ENCODE peak calls at places on chromosome 3, in seven cellular contexts. R is IMR-90, A is neuronal stem cell, C is H9, Q is H1, T is mesenchymal stem cell, L is trophoblast cell. B is an unnamed sample.

GRCh38 chr3:175002732-175003143 is 143.6 kb downstream of the NAALADL2 start:
- DNase-seq in L (peak; percentile 93), Q (no peak), C (no peak), A (no peak), R (peak; percentile 99), T (peak; percentile 99), B (no peak)

GRCh38 chr3:170307998-170308398 is 49.5 kb upstream of the SKIL start:
- DNase-seq in T (peak; percentile 96), Q (no peak), A (no peak), R (peak; percentile 79), C (no peak), L (peak; percentile 31), B (peak; percentile 86)

GRCh38 chr3:138417559-138417982 is 16.8 kb upstream of the ESYT3 start:
- DNase-seq in C (peak; percentile 91), L (peak; percentile 95), A (peak; percentile 65), Q (peak; percentile 79), T (peak; percentile 78), R (peak; percentile 80), B (peak; percentile 96)

GRCh38 chr3:141103067-141103466 is 51.9 kb downstream of the SPSB4 start:
- DNase-seq in Q (no peak), T (no peak), L (no peak), C (no peak), R (no peak), A (no peak), B (peak; percentile 69)

GRCh38 chr3:127220497-127220896 is 27.6 kb downstream of the PRR23E start:
- DNase-seq in A (no peak), C (no peak), T (no peak), R (no peak), Q (no peak), L (no peak), B (no peak)

GRCh38 chr3:24496529-24497482 is 2.2 kb upstream of the THRB start:
- DNase-seq in T (peak; percentile 79), R (peak; percentile 4), A (peak; percentile 35), L (peak; percentile 91), C (peak; percentile 84), Q (no peak), B (peak; percentile 90)

GRCh38 chr3:173897631-173898030 is 500.1 kb downstream of the NLGN1 start:
- DNase-seq in Q (no peak), L (no peak), A (no peak), R (no peak), C (no peak), T (no peak), B (no peak)

GRCh38 chr3:111690242-111690641 is 95.1 kb upstream of the ZBED2 start:
- DNase-seq in T (peak; percentile 61), Q (no peak), R (peak; percentile 79), C (no peak), L (peak; percentile 38), A (no peak), B (no peak)

GRCh38 chr3:152471814-152472605 is 203.3 kb downstream of the MBNL1 start:
- DNase-seq in A (peak; percentile 41), R (peak; percentile 54), L (peak; percentile 86), Q (no peak), C (peak; percentile 37), T (peak; percentile 59), B (peak; percentile 71)
- H3K9ac ChIP-seq in A (no peak overlapping the region), R (no peak overlapping the region), L (peak overlapping the region; percentile 19), Q (no peak overlapping the region), C (no peak overlapping the region), T (peak overlapping the region; percentile 87), B (peak overlapping the region; percentile 18)

GRCh38 chr3:13572926-13573623 is 24.1 kb downstream of the FBLN2 start:
- DNase-seq in T (no peak), A (no peak), L (no peak), Q (no peak), C (no peak), R (no peak), B (no peak)

GRCh38 chr3:13574083-13574797 is 25.3 kb downstream of the FBLN2 start:
- DNase-seq in A (no peak), Q (no peak), R (no peak), L (no peak), C (no peak), T (no peak), B (no peak)

GRCh38 chr3:13577181-13578121 is 28.5 kb downstream of the FBLN2 start:
- DNase-seq in C (no peak), L (peak; percentile 57), A (no peak), Q (no peak), T (no peak), R (no peak), B (no peak)

GRCh38 chr3:13575459-13576061 is 26.6 kb downstream of the FBLN2 start:
- DNase-seq in A (no peak), T (no peak), R (no peak), L (no peak), C (no peak), Q (no peak), B (peak; percentile 53)

DNA sequence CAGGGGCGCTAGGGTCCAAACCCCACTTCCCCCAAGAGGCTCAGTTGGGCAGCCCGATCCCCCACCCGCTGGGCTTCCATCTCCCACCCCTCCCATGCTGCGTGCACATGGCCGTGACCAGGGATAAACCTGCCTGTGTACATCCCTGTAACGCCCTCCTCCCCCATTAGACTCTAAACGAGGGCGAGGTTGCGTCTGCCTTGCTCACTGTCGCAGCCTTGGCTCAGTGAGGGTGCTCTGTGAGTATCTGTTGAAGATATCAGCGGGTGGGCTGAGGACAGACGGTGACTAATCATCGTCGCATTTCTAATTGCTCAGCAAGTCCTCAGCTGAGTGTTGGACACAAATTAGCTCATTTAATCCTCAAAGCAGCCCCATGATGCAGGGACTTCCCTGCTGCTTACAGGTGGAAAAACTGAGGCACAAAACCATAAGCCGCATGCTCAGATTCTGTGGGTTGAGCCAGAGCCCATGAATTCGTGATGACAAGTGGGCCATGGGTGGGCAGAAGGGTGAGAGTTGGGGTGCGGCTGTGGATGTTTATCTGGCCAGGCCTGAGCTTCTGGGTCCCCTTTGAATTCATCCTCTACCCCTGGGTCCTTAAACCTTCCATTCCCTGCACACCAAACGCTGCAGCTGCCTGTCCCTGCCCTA is 26.0 kb downstream of the FBLN2 start:
- DNase-seq in A (no peak), T (peak; percentile 65), C (no peak), Q (no peak), L (peak; percentile 68), R (peak; percentile 18), B (peak; percentile 78)
- H3K23ac ChIP-seq in A (peak overlapping the region; percentile 15), T (no peak overlapping the region), C (no peak overlapping the region), Q (no peak overlapping the region), L (no peak overlapping the region), R (no peak overlapping the region), B (no peak overlapping the region)

GRCh38 chr3:62665627-62666433 is 209.4 kb downstream of the CADPS start:
- DNase-seq in Q (peak; percentile 56), T (peak; percentile 45), A (peak; percentile 80), C (peak; percentile 83), L (peak; percentile 66), R (peak; percentile 18), B (peak; percentile 89)
- H3K4me2 ChIP-seq in Q (no peak overlapping the region), T (no peak overlapping the region), A (peak overlapping the region; percentile 34), C (no peak overlapping the region), L (no peak overlapping the region), R (no peak overlapping the region), B (no peak overlapping the region)

DNA sequence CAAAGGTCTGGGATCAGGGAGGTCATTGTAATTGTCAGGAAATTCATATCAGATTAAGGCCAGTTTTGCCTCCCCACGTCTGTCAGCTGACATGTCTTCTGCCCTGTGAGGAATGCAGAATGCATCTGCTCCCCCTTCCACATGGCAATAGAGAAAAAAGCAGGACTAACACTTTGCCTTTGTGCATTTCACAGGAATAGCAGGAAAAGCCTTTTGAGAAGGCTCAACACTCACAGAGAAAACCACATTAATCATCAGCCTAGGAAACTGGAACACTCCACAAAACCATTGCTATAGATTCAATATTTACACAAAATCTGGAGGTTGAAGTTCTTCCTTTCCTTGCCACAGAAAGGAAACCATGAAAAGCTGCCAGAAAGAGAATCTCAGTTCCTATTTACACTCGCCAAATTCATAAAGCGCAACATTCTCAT is 165.2 kb upstream of the HES1 start:
- DNase-seq in A (no peak), C (no peak), L (no peak), R (no peak), Q (no peak), T (peak; percentile 62), B (peak; percentile 52)
- H3K9ac ChIP-seq in A (no peak overlapping the region), C (no peak overlapping the region), L (no peak overlapping the region), R (no peak overlapping the region), Q (no peak overlapping the region), T (no peak overlapping the region), B (no peak overlapping the region)

GRCh38 chr3:152828075-152828840 is 6.7 kb upstream of the P2RY1 start:
- DNase-seq in L (no peak), T (peak; percentile 18), A (no peak), Q (no peak), R (no peak), C (no peak), B (no peak)
- H3K23ac ChIP-seq in L (no peak overlapping the region), T (no peak overlapping the region), A (no peak overlapping the region), Q (no peak overlapping the region), R (no peak overlapping the region), C (no peak overlapping the region), B (no peak overlapping the region)

GRCh38 chr3:27115352-27115751 is 253.8 kb downstream of the NEK10 start:
- DNase-seq in Q (no peak), C (no peak), A (no peak), R (no peak), T (no peak), L (no peak), B (no peak)
- H3K4me2 ChIP-seq in Q (no peak overlapping the region), C (no peak overlapping the region), A (no peak overlapping the region), R (no peak overlapping the region), T (no peak overlapping the region), L (no peak overlapping the region), B (no peak overlapping the region)

GRCh38 chr3:70076394-70076793 is 76.9 kb downstream of the SAMMSON start:
- DNase-seq in L (no peak), A (no peak), T (no peak), Q (no peak), R (no peak), C (no peak), B (peak; percentile 55)
- H3K9ac ChIP-seq in L (no peak overlapping the region), A (no peak overlapping the region), T (no peak overlapping the region), Q (no peak overlapping the region), R (no peak overlapping the region), C (no peak overlapping the region), B (no peak overlapping the region)

B was measured in mesendoderm.